ENCODE peak calls at places on chromosomes 4 and X, in nine cellular contexts. M is heart right ventricle; H is DMS79; T is mucosa of descending colon; L is stimulated activated CD4-positive, alpha-beta T cell treated with anti-CD3 and anti-CD28 coated beads, Interleukin-2, amount 100 ng/mL, for 48 hours; D is frontal cortex; Q is caudate nucleus; I is activated T-helper 9 cell treated with anti-CD3 and anti-CD28 coated beads, Interleukin-2, amount 50 U/mL, for 16 hours; G is AG08396. S is an unnamed sample.

GRCh38 chr4:168622600-168622999 is 125.7 kb downstream of the PALLD start:
- DNase-seq in M (no peak), D (no peak), G (no peak), T (no peak), L (no peak), Q (no peak), I (no peak), H (no peak), S (no peak)

GRCh38 chr4:142211444-142211843 is 575.1 kb downstream of the IL15 start:
- DNase-seq in Q (no peak), T (no peak), L (no peak), G (no peak), M (no peak), H (no peak), I (no peak), D (no peak), S (no peak)

GRCh38 chr4:6368096-6368495 is 98.4 kb downstream of the WFS1 start:
- DNase-seq in G (no peak), H (no peak), T (no peak), M (no peak), L (no peak), I (no peak), Q (no peak), D (no peak), S (no peak)

GRCh38 chr4:3324093-3324815 is 31.4 kb downstream of the RGS12 start:
- DNase-seq in L (no peak), T (no peak), D (no peak), Q (no peak), M (no peak), I (no peak), H (no peak), G (no peak), S (no peak)

GRCh38 chr4:151604238-151604637 is 156.6 kb downstream of the GATB start:
- DNase-seq in D (no peak), H (no peak), G (peak; percentile 22), M (no peak), L (no peak), Q (no peak), I (no peak), T (no peak), S (no peak)

GRCh38 chr4:163350672-163351071 is 7.0 kb downstream of the NPY5R start:
- DNase-seq in L (no peak), D (no peak), G (no peak), Q (no peak), I (no peak), T (no peak), H (no peak), M (no peak), S (no peak)

GRCh38 chr4:9989918-9990635 is 31.2 kb downstream of the SLC2A9 start:
- DNase-seq in M (no peak), I (no peak), Q (no peak), D (no peak), H (no peak), G (no peak), L (no peak), T (no peak), S (no peak)

GRCh38 chr4:4673070-4673469 is 131.2 kb upstream of the STX18 start:
- DNase-seq in I (no peak), D (no peak), Q (no peak), G (peak; percentile 28), L (no peak), M (no peak), H (no peak), T (peak; percentile 40), S (no peak)

GRCh38 chrX:150372280-150372679 is 9.2 kb downstream of the MAMLD1 start:
- DNase-seq in I (no peak), Q (no peak), H (no peak), D (no peak), M (no peak), L (no peak), G (no peak), T (no peak), S (no peak)

GRCh38 chr4:122882830-122883229 is 39.6 kb downstream of the NUDT6 start:
- DNase-seq in Q (no peak), I (no peak), H (no peak), G (no peak), L (no peak), D (no peak), T (no peak), M (no peak), S (no peak)